ENCODE peak calls at places on chromosomes 7 and 10, in five cellular contexts. U, L, T, G and Q are unnamed samples.

GRCh38 chr10:29041512-29042150 is 247.2 kb upstream of the LYZL1 start:
- DNase-seq in L (no peak), U (no peak), G (no peak), T (peak), Q (no peak)

GRCh38 chr10:87843714-87844113 is 19.6 kb downstream of the KLLN start:
- DNase-seq in G (no peak), T (no peak), U (no peak), L (no peak), Q (no peak)

GRCh38 chr7:111903016-111903415 is 303.2 kb downstream of the DOCK4 start:
- DNase-seq in U (no peak), T (no peak), L (no peak), G (no peak), Q (no peak)

GRCh38 chr7:78691584-78691983 is 761.9 kb downstream of the MAGI2 start:
- DNase-seq in L (no peak), T (no peak), U (no peak), G (no peak), Q (no peak)

GRCh38 chr7:99665312-99665759 is 14.5 kb downstream of the CYP3A5 start:
- DNase-seq in U (peak), G (no peak), L (no peak), T (no peak), Q (no peak)

GRCh38 chr7:83339927-83340326 is 177.2 kb upstream of the PCLO start:
- DNase-seq in U (no peak), L (no peak), G (no peak), T (no peak), Q (no peak)

GRCh38 chr7:130363156-130363847 is 17.0 kb upstream of the CPA1 start:
- DNase-seq in G (no peak), U (no peak), T (no peak), L (peak), Q (no peak)

GRCh38 chr10:122368502-122369254 is 5.8 kb upstream of the PLEKHA1 start:
- DNase-seq in G (no peak), L (no peak), U (no peak), T (no peak), Q (no peak)

GRCh38 chr10:14508725-14509124 is 178.0 kb upstream of the FRMD4A start:
- DNase-seq in U (no peak), G (no peak), L (no peak), T (no peak), Q (no peak)

GRCh38 chr10:14535497-14536199 is 204.9 kb upstream of the FRMD4A start:
- DNase-seq in G (no peak), U (no peak), L (peak), T (no peak), Q (no peak)

GRCh38 chr10:45580371-45580770 is 92.2 kb downstream of the ZFAND4 start:
- DNase-seq in T (no peak), U (no peak), L (no peak), G (peak), Q (no peak)

GRCh38 chr7:40979296-40979695 is 723.6 kb downstream of the INHBA start:
- DNase-seq in L (no peak), T (no peak), U (no peak), G (no peak), Q (no peak)

GRCh38 chr10:43938810-43939209 is 290.1 kb upstream of the ZNF32 start:
- DNase-seq in G (no peak), U (no peak), T (no peak), L (no peak), Q (no peak)

GRCh38 chr10:132418520-132419416 is 21.8 kb downstream of the PWWP2B start:
- DNase-seq in G (no peak), U (no peak), L (no peak), T (peak), Q (no peak)

GRCh38 chr7:102304668-102305067 is 18.0 kb downstream of the SH2B2 start:
- DNase-seq in T (no peak), U (no peak), G (no peak), L (no peak), Q (no peak)

GRCh38 chr10:62057872-62058271 is 156.4 kb downstream of the ARID5B start:
- DNase-seq in U (no peak), L (no peak), T (no peak), G (no peak), Q (no peak)

GRCh38 chr7:2959343-2959680 is 84.4 kb downstream of the CARD11 start:
- DNase-seq in G (no peak), U (no peak), L (no peak), T (no peak), Q (no peak)

GRCh38 chr7:1912472-1913289 is 242.6 kb downstream of the ELFN1 start:
- DNase-seq in L (no peak), U (no peak), G (no peak), T (no peak), Q (no peak)
- TF ChIP-seq FOXM1 in L (no peak), U (no peak), G (no peak), T (no peak), Q (no peak)

GRCh38 chr7:4682621-4683042 is 537 bp downstream of the FOXK1 start:
- DNase-seq in G (no peak), T (no peak), L (no peak), U (peak), Q (peak)

GRCh38 chr7:4681922-4682620 is at the start of gene FOXK1:
- DNase-seq in L (no peak), U (peak), G (no peak), T (peak), Q (peak)

GRCh38 chr7:4683043-4683883 is 1.2 kb downstream of the FOXK1 start:
- DNase-seq in L (no peak), U (peak), T (peak), G (no peak), Q (no peak)

GRCh38 chr7:4684826-4685225 is 2.7 kb downstream of the FOXK1 start:
- DNase-seq in G (no peak), L (no peak), U (no peak), T (no peak), Q (no peak)

GRCh38 chr7:4683884-4684565 is 1.9 kb downstream of the FOXK1 start:
- DNase-seq in T (peak), G (peak), L (peak), U (no peak), Q (no peak)
- TF ChIP-seq FOXM1 in T (no peak), G (peak), L (no peak), U (no peak), Q (no peak)

GRCh38 chr10:94111367-94111766 is 117.6 kb downstream of the PLCE1 start:
- DNase-seq in L (no peak), T (no peak), G (no peak), U (no peak), Q (no peak)

GRCh38 chr10:94115725-94116124 is 122.0 kb downstream of the PLCE1 start:
- DNase-seq in T (no peak), L (no peak), U (no peak), G (no peak), Q (no peak)

GRCh38 chr10:94112321-94112720 is 118.6 kb downstream of the PLCE1 start:
- DNase-seq in L (no peak), G (no peak), T (no peak), U (no peak), Q (no peak)

GRCh38 chr10:94122247-94122646 is 128.5 kb downstream of the PLCE1 start:
- DNase-seq in G (no peak), T (no peak), U (no peak), L (no peak), Q (no peak)

DNA sequence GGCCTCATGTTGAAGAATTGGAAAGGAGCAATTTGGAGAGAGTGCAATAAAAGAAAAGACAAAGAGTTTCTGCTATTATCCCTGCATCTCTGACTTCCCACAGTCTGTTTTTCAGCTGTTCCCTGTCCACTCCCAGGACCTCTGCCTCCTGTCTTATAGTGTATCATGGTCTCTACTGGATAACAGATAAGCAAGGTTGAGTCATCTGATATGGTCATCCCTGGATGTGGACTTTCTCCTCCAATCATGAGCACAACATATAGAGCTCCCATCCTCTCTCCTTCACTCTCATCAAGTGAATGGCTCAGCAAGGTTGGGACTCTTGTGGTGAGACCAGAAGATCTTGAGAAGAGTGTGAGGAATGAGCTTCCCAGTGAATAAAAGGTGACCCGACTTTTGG is 123.1 kb downstream of the PLCE1 start:
- DNase-seq in U (no peak), T (no peak), L (no peak), G (no peak), Q (no peak)
- TF ChIP-seq FOXM1 in U (no peak), T (no peak), L (no peak), G (no peak), Q (no peak)

GRCh38 chr10:76190871-76191270 is 759.4 kb downstream of the LRMDA start:
- DNase-seq in T (no peak), G (no peak), L (no peak), U (no peak), Q (no peak)
- TF ChIP-seq FOXM1 in T (no peak), G (no peak), L (no peak), U (no peak), Q (no peak)

GRCh38 chr7:28956608-28957063 is 1.5 kb downstream of the TRIL start:
- DNase-seq in U (no peak), T (peak), L (peak), G (no peak), Q (peak)
- TF ChIP-seq FOXM1 in U (no peak), T (no peak), L (no peak), G (no peak), Q (no peak)

GRCh38 chr7:155032978-155033377 is 30.1 kb upstream of the PAXIP1 start:
- DNase-seq in L (no peak), U (no peak), G (no peak), T (no peak), Q (no peak)
- TF ChIP-seq FOXM1 in L (no peak), U (no peak), G (no peak), T (no peak), Q (no peak)

GRCh38 chr10:30728786-30729185 is 99.2 kb upstream of the LYZL2 start:
- DNase-seq in G (no peak), L (no peak), T (no peak), U (no peak), Q (no peak)

GRCh38 chr10:30730306-30730705 is 100.8 kb upstream of the LYZL2 start:
- DNase-seq in G (no peak), T (no peak), L (no peak), U (no peak), Q (no peak)

GRCh38 chr10:30736685-30737232 is 107.2 kb upstream of the LYZL2 start:
- DNase-seq in L (no peak), T (no peak), G (peak), U (no peak), Q (no peak)

GRCh38 chr10:30731963-30732362 is 102.4 kb upstream of the LYZL2 start:
- DNase-seq in U (no peak), L (no peak), G (no peak), T (no peak), Q (no peak)

DNA sequence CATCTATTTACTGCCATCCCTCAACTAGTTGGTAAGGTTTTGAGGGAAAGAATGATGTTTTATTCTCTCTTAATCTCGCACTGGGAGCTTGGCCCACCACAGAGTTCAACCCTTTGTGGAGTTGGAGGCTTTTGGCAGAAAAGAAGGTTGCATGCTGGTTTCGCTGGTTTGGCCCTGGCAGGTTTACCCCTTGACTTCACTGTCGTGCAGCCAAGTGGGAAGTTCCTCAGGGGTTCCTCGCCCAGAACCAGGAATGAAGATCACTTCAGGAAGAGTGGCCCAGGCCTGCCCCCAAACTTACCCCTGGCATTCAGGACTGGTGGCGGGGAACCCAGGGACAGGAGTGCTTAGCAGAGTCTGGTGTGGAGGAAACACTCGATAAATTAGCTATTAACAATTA is 103.1 kb upstream of the LYZL2 start:
- DNase-seq in T (no peak), U (no peak), L (no peak), G (no peak), Q (no peak)
- TF ChIP-seq FOXM1 in T (no peak), U (no peak), L (no peak), G (no peak), Q (no peak)

DNA sequence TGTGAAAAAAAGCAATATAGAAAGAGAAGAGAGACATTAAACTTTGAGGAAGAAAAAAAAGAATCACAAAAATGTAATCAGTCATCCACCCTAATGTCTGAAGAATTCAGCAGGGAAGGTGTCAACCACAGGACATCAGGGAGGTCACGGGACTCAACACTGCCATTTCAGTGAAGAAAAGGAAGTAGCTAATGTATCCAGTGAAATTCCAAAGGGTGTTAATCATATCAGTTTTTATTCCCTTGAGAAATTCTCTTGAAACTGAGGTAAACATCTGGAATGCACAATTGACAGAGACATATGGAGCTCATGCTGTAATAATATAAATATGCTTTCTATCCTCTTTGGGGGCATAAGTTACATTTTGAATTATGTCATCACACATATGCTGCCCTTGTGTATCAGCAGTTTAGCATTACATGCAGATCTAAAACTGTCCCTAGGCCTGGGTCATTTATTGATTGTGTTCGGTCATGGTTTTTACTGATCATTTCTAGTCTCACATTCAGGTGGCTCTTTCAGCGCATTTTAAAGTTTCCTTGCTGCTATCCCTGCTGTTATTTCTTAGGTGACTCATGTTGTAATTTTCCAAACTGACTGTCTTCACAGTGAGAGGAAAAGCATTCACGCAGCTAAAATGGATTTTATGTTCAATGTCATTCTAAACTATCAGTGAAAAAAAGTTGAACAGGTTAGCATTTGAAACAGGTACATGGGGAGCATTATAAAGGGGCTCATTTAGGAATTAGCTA is 273.9 kb downstream of the TSPAN12 start:
- DNase-seq in U (no peak), G (no peak), L (no peak), T (no peak), Q (no peak)
- TF ChIP-seq FOXM1 in U (no peak), G (no peak), L (no peak), T (no peak), Q (no peak)

DNA sequence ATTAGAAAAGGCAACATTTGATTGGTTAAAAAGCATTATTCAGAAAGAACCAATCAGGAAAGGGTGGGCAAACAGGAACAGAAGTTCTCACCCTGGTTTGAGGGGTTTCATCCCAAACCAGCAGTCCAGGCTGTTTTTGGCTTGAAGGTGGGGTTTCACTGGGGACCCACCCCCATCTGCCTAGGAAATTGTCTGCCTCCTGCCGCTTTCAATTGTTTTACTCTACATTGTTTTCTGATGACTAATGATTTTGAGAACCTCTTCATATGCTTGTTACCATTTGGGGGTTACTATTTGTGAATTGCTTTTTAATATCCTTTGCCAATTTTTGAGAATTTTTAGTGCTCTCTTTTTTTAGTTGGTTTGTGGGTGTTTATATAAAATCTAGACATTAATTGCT is 3.3 kb upstream of the PCBD1 start:
- DNase-seq in G (no peak), L (no peak), U (no peak), T (no peak), Q (no peak)
- TF ChIP-seq FOXM1 in G (no peak), L (no peak), U (no peak), T (no peak), Q (no peak)